ENCODE peak calls at places on chromosomes 6 and 20, in eight cellular contexts. One of them, this sample, is unnamed.

GRCh38 chr6:14396826-14397517 is 279.4 kb downstream of the CD83 start:
- DNase-seq in HCT116: no peak
- DNase-seq in K562: no peak
- DNase-seq in HepG2: no peak
- DNase-seq in A549: no peak
- DNase-seq in endothelial cell of umbilical vein: no peak
- DNase-seq in H1: peak
- DNase-seq in GM12878: no peak
- DNase-seq in this sample: no peak

GRCh38 chr6:104952911-104953409 is 3.9 kb upstream of the LIN28B start:
- DNase-seq in HCT116: no peak
- DNase-seq in K562: peak
- DNase-seq in HepG2: no peak
- DNase-seq in A549: no peak
- DNase-seq in endothelial cell of umbilical vein: no peak
- DNase-seq in H1: peak
- DNase-seq in GM12878: no peak
- DNase-seq in this sample: no peak

GRCh38 chr20:10090588-10091166 is 55.9 kb downstream of the ANKEF1 start:
- DNase-seq in HCT116: peak
- DNase-seq in K562: peak
- DNase-seq in HepG2: peak
- DNase-seq in A549: peak
- DNase-seq in endothelial cell of umbilical vein: peak
- DNase-seq in H1: no peak
- DNase-seq in GM12878: no peak
- DNase-seq in this sample: peak

GRCh38 chr6:33633462-33634158 is 12.5 kb downstream of the ITPR3 start:
- DNase-seq in HCT116: no peak
- DNase-seq in K562: peak
- DNase-seq in HepG2: no peak
- DNase-seq in A549: peak
- DNase-seq in endothelial cell of umbilical vein: peak
- DNase-seq in H1: peak
- DNase-seq in GM12878: no peak
- DNase-seq in this sample: peak

GRCh38 chr20:24795444-24795843 is 153.6 kb upstream of the CST7 start:
- DNase-seq in HCT116: no peak
- DNase-seq in K562: no peak
- DNase-seq in HepG2: no peak
- DNase-seq in A549: no peak
- DNase-seq in endothelial cell of umbilical vein: no peak
- DNase-seq in H1: no peak
- DNase-seq in GM12878: no peak
- DNase-seq in this sample: no peak

GRCh38 chr6:159037746-159038290 is 7.0 kb downstream of the TAGAP start:
- DNase-seq in HCT116: no peak
- DNase-seq in K562: no peak
- DNase-seq in HepG2: no peak
- DNase-seq in A549: no peak
- DNase-seq in endothelial cell of umbilical vein: no peak
- DNase-seq in H1: no peak
- DNase-seq in GM12878: no peak
- DNase-seq in this sample: no peak

GRCh38 chr6:14713008-14713452 is 532.8 kb upstream of the JARID2 start:
- DNase-seq in HCT116: no peak
- DNase-seq in K562: no peak
- DNase-seq in HepG2: no peak
- DNase-seq in A549: peak
- DNase-seq in endothelial cell of umbilical vein: no peak
- DNase-seq in H1: no peak
- DNase-seq in GM12878: no peak
- DNase-seq in this sample: peak

GRCh38 chr20:58619847-58620431 is 31.1 kb upstream of the STX16 start:
- DNase-seq in HCT116: peak
- DNase-seq in K562: no peak
- DNase-seq in HepG2: no peak
- DNase-seq in A549: no peak
- DNase-seq in endothelial cell of umbilical vein: no peak
- DNase-seq in H1: no peak
- DNase-seq in GM12878: no peak
- DNase-seq in this sample: peak

GRCh38 chr6:129267028-129267427 is 384.1 kb downstream of the LAMA2 start:
- DNase-seq in HCT116: no peak
- DNase-seq in K562: no peak
- DNase-seq in HepG2: no peak
- DNase-seq in A549: no peak
- DNase-seq in endothelial cell of umbilical vein: no peak
- DNase-seq in H1: no peak
- DNase-seq in GM12878: no peak
- DNase-seq in this sample: no peak

DNA sequence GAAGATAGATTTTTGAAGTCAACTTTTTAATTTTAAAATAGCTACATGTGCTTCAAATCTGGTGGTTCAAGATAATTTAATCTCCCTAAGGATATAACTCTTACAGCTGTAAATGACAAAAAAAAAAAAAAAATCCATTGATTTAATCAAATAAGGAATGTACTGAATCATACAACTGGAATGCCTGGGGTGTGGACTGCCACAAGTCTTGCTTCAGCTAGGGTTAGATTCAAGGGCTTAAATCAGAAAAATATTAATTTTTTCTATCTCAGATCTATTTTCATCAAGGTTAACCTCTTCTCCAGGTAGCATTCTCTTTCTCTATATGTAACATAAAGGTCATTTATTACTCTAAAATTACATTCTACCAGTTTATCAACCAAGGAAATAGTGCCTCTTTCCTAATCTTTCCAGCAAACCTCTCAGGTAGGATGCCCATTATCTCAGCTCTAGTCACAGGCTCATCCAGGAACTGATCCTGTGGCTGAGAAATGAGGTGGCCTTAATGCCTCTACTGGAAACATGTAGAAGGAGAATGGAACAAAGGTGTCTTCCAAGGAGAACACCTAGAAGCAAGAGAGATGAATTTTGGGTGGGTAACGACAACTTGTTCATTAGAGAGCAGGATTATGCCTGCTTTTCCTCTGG is 466.9 kb downstream of the CBLN4 start:
- DNase-seq in HCT116: no peak
- DNase-seq in K562: no peak
- DNase-seq in HepG2: no peak
- DNase-seq in A549: no peak
- DNase-seq in endothelial cell of umbilical vein: no peak
- DNase-seq in H1: no peak
- DNase-seq in GM12878: no peak
- DNase-seq in this sample: no peak
- TF ChIP-seq MAX in HCT116: no peak
- TF ChIP-seq MAX in K562: no peak
- TF ChIP-seq MAX in HepG2: no peak
- TF ChIP-seq MAX in A549: no peak
- TF ChIP-seq MAX in endothelial cell of umbilical vein: no peak
- TF ChIP-seq MAX in H1: no peak
- TF ChIP-seq MAX in GM12878: no peak
- TF ChIP-seq MAX in this sample: no peak

DNA sequence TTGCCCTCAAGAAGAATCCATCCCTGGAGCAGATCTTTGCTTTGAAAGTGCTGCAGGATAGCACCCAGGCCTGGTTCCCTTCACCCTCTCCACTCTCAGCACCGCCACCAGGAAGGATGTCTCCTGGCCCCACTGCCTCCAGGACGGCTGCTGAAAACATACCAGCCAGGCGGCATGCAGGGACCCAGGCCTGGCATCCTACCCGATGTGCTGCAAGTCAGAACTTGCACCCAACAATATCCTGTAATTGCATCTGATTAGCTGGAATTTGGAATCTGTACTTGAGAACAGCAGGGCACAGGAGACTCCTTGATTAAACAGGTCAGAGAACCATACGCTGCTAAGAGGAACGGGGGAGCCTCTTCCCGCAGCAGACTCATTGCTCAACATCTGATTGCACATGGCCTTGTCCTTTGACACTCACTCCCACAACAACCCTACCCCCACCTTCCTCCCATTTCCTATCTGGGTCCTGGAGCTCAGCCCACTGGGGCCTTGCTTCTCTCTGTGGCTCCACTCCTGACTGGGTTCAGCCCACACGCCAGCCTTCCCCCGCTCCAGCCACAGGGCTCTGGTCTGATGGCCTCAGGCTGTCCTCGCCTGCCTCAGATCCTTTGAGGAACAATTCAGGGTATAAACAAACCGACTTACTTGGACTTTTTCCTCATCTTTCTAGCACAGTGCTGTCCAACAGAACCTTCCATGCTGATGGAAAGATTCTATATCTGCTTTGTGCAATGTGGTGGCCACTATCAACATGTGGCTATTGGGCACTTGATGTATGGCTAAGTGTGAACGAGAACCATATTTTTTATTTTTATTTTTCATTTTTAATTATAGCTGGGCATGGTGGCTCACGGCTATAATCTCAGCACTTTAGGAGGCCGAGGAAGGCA is 78.0 kb downstream of the FGD2 start:
- DNase-seq in HCT116: no peak
- DNase-seq in K562: peak
- DNase-seq in HepG2: peak
- DNase-seq in A549: no peak
- DNase-seq in endothelial cell of umbilical vein: peak
- DNase-seq in H1: no peak
- DNase-seq in GM12878: no peak
- DNase-seq in this sample: peak
- TF ChIP-seq POLR2A in HCT116: no peak
- TF ChIP-seq POLR2A in K562: peak
- TF ChIP-seq POLR2A in HepG2: peak
- TF ChIP-seq POLR2A in A549: no peak
- TF ChIP-seq POLR2A in endothelial cell of umbilical vein: no peak
- TF ChIP-seq POLR2A in H1: no peak
- TF ChIP-seq POLR2A in GM12878: no peak
- TF ChIP-seq POLR2A in this sample: no peak

DNA sequence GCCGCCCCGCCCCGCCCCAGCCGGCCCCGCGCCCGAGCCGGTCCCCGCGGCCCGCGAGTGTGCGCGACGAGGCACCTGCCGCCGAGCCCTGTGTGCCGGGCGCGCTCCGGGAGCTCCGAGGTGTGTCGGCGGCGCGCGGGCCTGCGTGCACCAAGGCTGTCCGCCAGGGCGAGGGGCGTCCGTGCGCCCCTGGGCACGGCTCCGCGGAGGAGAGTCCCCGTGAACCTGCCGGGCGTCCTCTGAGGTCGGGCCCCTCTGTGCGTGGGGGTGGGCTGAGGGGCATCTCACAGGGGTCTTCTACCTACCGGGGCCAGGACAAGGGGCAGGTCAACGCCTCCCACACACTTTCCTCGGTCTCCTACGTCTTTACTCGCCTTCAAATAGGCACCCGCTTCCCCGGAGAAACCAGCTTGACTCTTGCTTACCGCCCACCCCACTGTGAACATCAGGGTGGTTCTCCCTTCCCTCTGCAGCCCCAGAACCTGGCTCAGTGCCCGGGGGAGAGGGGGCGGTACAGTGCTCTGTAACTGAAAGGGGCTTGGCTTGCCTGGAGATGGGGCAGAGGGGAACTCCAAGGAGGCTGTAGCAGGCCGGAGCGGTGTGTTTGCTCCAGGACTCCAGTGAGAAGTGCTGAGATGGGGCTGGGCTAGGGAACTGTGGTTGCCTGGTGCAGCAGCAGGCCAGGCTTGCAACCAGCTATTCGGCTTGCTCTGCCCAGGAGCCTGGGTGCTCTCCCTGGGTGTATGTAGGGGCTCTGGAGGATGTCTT is at the start of gene SAMD10:
- DNase-seq in HCT116: no peak
- DNase-seq in K562: peak
- DNase-seq in HepG2: peak
- DNase-seq in A549: no peak
- DNase-seq in endothelial cell of umbilical vein: peak
- DNase-seq in H1: peak
- DNase-seq in GM12878: peak
- DNase-seq in this sample: peak
- TF ChIP-seq MAX in HCT116: no peak
- TF ChIP-seq MAX in K562: no peak
- TF ChIP-seq MAX in HepG2: peak
- TF ChIP-seq MAX in A549: no peak
- TF ChIP-seq MAX in endothelial cell of umbilical vein: no peak
- TF ChIP-seq MAX in H1: no peak
- TF ChIP-seq MAX in GM12878: no peak
- TF ChIP-seq MAX in this sample: peak

DNA sequence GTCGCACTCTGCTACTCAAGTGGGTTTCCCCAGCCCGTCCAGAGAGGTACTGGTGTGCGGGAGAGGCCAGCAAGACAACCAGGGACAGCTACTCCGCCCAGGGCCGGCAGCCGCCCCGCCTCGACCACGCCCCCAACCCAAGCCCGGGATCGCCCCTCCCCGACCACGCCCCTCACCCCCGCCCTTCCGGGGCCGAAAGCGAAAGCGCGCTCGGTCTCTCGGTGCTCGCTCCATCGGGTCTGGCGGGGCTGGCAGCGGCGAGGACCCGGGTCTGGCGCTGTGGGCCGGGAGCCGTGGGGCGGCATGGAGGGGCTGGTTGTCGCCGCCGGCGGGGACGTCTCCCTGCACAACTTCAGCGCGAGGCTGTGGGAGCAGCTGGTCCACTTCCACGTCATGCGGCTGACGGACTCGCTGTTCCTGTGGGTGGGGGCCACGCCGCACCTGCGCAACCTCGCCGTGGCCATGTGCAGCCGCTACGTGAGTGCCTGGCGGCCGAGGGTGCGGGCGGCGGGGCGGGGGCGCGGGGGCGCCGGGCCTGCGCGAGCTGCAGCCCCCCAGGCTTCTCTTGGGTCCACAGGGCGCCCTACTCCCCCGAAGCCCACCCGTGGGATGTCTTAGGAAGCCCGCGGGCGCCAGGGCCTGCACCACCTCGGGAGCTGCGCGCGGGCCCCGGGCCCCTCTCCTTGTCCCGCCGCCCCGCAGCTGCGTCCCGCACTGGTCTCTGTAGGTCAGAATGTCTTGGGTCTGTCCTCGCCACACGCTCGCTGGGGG is at the start of gene PSMG4:
- DNase-seq in HCT116: peak
- DNase-seq in K562: peak
- DNase-seq in HepG2: peak
- DNase-seq in A549: peak
- DNase-seq in endothelial cell of umbilical vein: peak
- DNase-seq in H1: peak
- DNase-seq in GM12878: peak
- DNase-seq in this sample: peak
- TF ChIP-seq POLR2A in HCT116: peak
- TF ChIP-seq POLR2A in K562: peak
- TF ChIP-seq POLR2A in HepG2: peak
- TF ChIP-seq POLR2A in A549: peak
- TF ChIP-seq POLR2A in endothelial cell of umbilical vein: peak
- TF ChIP-seq POLR2A in H1: no peak
- TF ChIP-seq POLR2A in GM12878: peak
- TF ChIP-seq POLR2A in this sample: peak